ENCODE peak calls at places on chromosomes 7 and 10, in seven cellular contexts. E is activated T-helper 9 cell treated with anti-CD3 and anti-CD28 coated beads, Interleukin-2, amount 50 U/mL, for 16 hours; R is SK-MEL-5; B is sigmoid colon; Y is pulmonary artery endothelial cell; K is stimulated activated CD4-positive, alpha-beta T cell treated with anti-CD3 and anti-CD28 coated beads, Interleukin-2, amount 100 ng/mL, for 24 hours; C is fibroblast of lung. S is an unnamed sample.

GRCh38 chr10:77533156-77533886 is 104.3 kb downstream of the KCNMA1 start:
- DNase-seq in B (no peak), K (no peak), E (no peak), C (no peak), Y (no peak), R (no peak), S (no peak)

GRCh38 chr10:26486985-26487850 is 49.1 kb downstream of the APBB1IP start:
- DNase-seq in E (peak), B (no peak), K (peak), R (peak), C (peak), Y (no peak), S (no peak)

GRCh38 chr10:4504550-4504949 is 321.5 kb upstream of the AKR1E2 start:
- DNase-seq in C (no peak), R (no peak), K (no peak), E (no peak), B (no peak), Y (no peak), S (no peak)

GRCh38 chr10:98028168-98028770 is 2.2 kb downstream of the CRTAC1 start:
- DNase-seq in B (no peak), K (peak), C (peak), E (peak), Y (peak), R (peak), S (peak)

GRCh38 chr7:152761116-152761748 is 1.7 kb downstream of the ACTR3B start:
- DNase-seq in B (no peak), C (no peak), Y (no peak), K (no peak), R (no peak), E (no peak), S (no peak)

GRCh38 chr10:986881-987634 is 1.2 kb upstream of the GTPBP4 start:
- DNase-seq in R (no peak), C (peak), E (no peak), K (no peak), B (no peak), Y (no peak), S (no peak)

GRCh38 chr10:68471063-68471585 is 649 bp downstream of the DNA2 start:
- DNase-seq in E (no peak), B (no peak), C (no peak), R (no peak), Y (no peak), K (no peak), S (no peak)

GRCh38 chr10:36251068-36251467 is 609.0 kb upstream of the FZD8 start:
- DNase-seq in C (no peak), R (no peak), K (no peak), E (no peak), Y (no peak), B (no peak), S (no peak)

GRCh38 chr10:78846770-78847169 is 222.0 kb upstream of the ZMIZ1 start:
- DNase-seq in R (no peak), K (no peak), B (peak), C (no peak), E (no peak), Y (no peak), S (peak)

GRCh38 chr10:74587109-74587508 is 239.3 kb upstream of the KAT6B start:
- DNase-seq in E (no peak), R (no peak), B (no peak), Y (no peak), C (no peak), K (no peak), S (no peak)

GRCh38 chr7:9645756-9646155 is 1212.3 kb downstream of the NXPH1 start:
- DNase-seq in Y (no peak), R (no peak), C (no peak), B (no peak), E (no peak), K (no peak), S (no peak)

GRCh38 chr7:24730018-24730369 is 27.3 kb downstream of the GSDME start:
- DNase-seq in C (no peak), E (no peak), K (no peak), B (no peak), Y (no peak), R (no peak), S (no peak)

GRCh38 chr7:88455696-88456095 is 149.0 kb upstream of the STEAP4 start:
- DNase-seq in R (no peak), C (no peak), Y (no peak), K (no peak), B (no peak), E (no peak), S (no peak)